ENCODE peak calls at places on chromosomes 16 and 17, in five cellular contexts. N is transverse colon; A is CD8-positive, alpha-beta T cell; H is tibial artery; W is pancreas. Q is an unnamed sample.

GRCh38 chr17:63395075-63395815 is 50.9 kb downstream of the CYB561 start:
- DNase-seq in A (no peak), H (no peak), N (no peak), W (no peak), Q (no peak)

GRCh38 chr16:48542020-48542473 is 67.9 kb downstream of the N4BP1 start:
- DNase-seq in H (peak), W (no peak), N (peak), A (no peak), Q (no peak)

GRCh38 chr17:57941384-57942370 is 13.5 kb downstream of the CUEDC1 start:
- DNase-seq in H (no peak), A (no peak), N (no peak), W (no peak), Q (no peak)

GRCh38 chr17:14308965-14309879 is 8.3 kb downstream of the HS3ST3B1 start:
- DNase-seq in W (peak), H (peak), A (peak), N (peak), Q (no peak)

GRCh38 chr17:29757788-29758187 is 135.1 kb upstream of the CORO6 start:
- DNase-seq in N (no peak), W (no peak), H (no peak), A (no peak), Q (peak)

GRCh38 chr17:44928950-44929720 is 13.8 kb upstream of the GFAP start:
- DNase-seq in N (no peak), A (no peak), H (no peak), W (no peak), Q (no peak)

GRCh38 chr17:29155235-29155965 is 24.8 kb downstream of the MYO18A start:
- DNase-seq in H (no peak), W (peak), N (peak), A (peak), Q (no peak)

GRCh38 chr16:71570143-71570542 is 6.7 kb downstream of the TAT start:
- DNase-seq in W (no peak), A (no peak), H (no peak), N (no peak), Q (no peak)

GRCh38 chr17:17041018-17041521 is 1.2 kb upstream of the MPRIP start:
- DNase-seq in A (no peak), N (no peak), W (peak), H (peak), Q (no peak)

GRCh38 chr17:77887464-77888241 is 70.8 kb upstream of the TNRC6C start:
- DNase-seq in W (peak), A (peak), N (peak), H (peak), Q (no peak)

GRCh38 chr17:60327122-60327869 is 64.6 kb downstream of the USP32 start:
- DNase-seq in W (no peak), N (no peak), A (no peak), H (no peak), Q (no peak)

GRCh38 chr17:59427996-59428395 is 96.5 kb downstream of the YPEL2 start:
- DNase-seq in H (no peak), A (no peak), W (no peak), N (no peak), Q (no peak)

GRCh38 chr16:62208934-62209333 is 172.7 kb upstream of the CDH8 start:
- DNase-seq in A (no peak), W (no peak), N (no peak), H (no peak), Q (peak)

GRCh38 chr17:50269477-50270429 is 4.5 kb upstream of the TMEM92 start:
- DNase-seq in H (peak), W (peak), N (peak), A (peak), Q (peak)

GRCh38 chr17:14737984-14738651 is 437.2 kb downstream of the HS3ST3B1 start:
- DNase-seq in N (peak), W (peak), H (peak), A (no peak), Q (no peak)

GRCh38 chr16:87047221-87048037 is 269.8 kb downstream of the C16orf95 start:
- DNase-seq in N (no peak), A (no peak), W (no peak), H (no peak), Q (no peak)

GRCh38 chr16:22942812-22943211 is 128.8 kb downstream of the HS3ST2 start:
- DNase-seq in A (no peak), W (no peak), H (no peak), N (no peak), Q (no peak)

GRCh38 chr16:88469615-88470395 is 16.7 kb downstream of the ZFPM1 start:
- DNase-seq in N (no peak), A (peak), H (no peak), W (no peak), Q (no peak)

GRCh38 chr17:80224683-80225082 is 4.5 kb downstream of the SLC26A11 start:
- DNase-seq in A (no peak), N (no peak), W (peak), H (no peak), Q (no peak)

GRCh38 chr16:28292731-28293588 is 635 bp downstream of the SBK1 start:
- DNase-seq in N (peak), H (no peak), W (peak), A (no peak), Q (no peak)

GRCh38 chr16:55836158-55836611 is 3.3 kb upstream of the CES1 start:
- DNase-seq in N (no peak), A (no peak), H (peak), W (no peak), Q (no peak)

GRCh38 chr17:65104973-65105372 is 32.2 kb upstream of the RGS9 start:
- DNase-seq in H (no peak), N (no peak), A (no peak), W (no peak), Q (no peak)

GRCh38 chr16:57754354-57755060 is 18.9 kb downstream of the KATNB1 start:
- DNase-seq in H (no peak), A (no peak), N (no peak), W (no peak), Q (no peak)

GRCh38 chr17:78947235-78948153 is 22.3 kb upstream of the TIMP2 start:
- DNase-seq in W (peak), N (no peak), H (no peak), A (no peak), Q (no peak)

GRCh38 chr17:3732171-3732570 is 8.5 kb downstream of the HASPIN start:
- DNase-seq in N (peak), H (no peak), W (no peak), A (no peak), Q (no peak)

GRCh38 chr16:17359778-17360177 is 111.0 kb downstream of the XYLT1 start:
- DNase-seq in H (no peak), N (no peak), A (peak), W (no peak), Q (no peak)

GRCh38 chr16:61246592-61246991 is 789.6 kb downstream of the CDH8 start:
- DNase-seq in N (no peak), A (no peak), H (no peak), W (no peak), Q (no peak)

GRCh38 chr16:73601911-73602310 is 554.0 kb upstream of the ZFHX3 start:
- DNase-seq in H (no peak), A (no peak), N (no peak), W (no peak), Q (no peak)

GRCh38 chr16:29903579-29903978 is 3.3 kb downstream of the ASPHD1 start:
- DNase-seq in W (no peak), H (no peak), N (no peak), A (no peak), Q (peak)

GRCh38 chr16:17832738-17833137 is 362.0 kb upstream of the XYLT1 start:
- DNase-seq in A (no peak), N (no peak), W (no peak), H (no peak), Q (no peak)

DNA sequence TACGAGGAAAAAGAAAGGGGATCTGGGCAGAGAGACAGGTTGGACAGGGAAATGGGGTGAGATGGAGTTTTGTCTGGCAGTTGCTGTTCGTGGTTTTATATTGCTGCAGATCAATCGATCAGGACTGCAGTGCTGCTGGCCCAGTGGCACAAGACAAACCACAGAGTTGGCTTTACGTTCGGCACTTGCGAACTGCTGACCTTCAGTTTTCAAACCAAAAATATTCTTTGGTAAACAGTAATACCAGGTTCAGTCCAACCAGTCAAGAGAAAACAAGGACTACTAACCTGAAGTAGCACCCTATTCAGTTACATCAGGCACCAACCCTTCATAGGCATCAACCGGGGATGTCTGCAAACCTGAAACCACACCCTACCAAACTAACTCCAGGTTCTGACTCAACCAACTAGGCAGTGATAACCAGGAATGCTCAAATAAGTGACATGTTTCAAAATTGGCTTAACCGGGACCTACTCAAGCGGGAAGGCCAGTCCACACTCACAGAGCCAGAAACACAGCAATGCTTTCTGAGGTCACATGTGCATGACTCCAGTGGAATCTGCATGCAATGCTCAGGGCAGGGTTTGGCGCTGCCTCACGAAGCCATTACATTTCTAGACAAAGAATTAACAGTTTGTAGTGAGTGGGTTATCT is 91.1 kb downstream of the SMG6 start:
- DNase-seq in N (no peak), A (no peak), W (no peak), H (peak), Q (no peak)
- H3K4me3 ChIP-seq in N (no peak), A (no peak), W (no peak), H (no peak), Q (no peak)

DNA sequence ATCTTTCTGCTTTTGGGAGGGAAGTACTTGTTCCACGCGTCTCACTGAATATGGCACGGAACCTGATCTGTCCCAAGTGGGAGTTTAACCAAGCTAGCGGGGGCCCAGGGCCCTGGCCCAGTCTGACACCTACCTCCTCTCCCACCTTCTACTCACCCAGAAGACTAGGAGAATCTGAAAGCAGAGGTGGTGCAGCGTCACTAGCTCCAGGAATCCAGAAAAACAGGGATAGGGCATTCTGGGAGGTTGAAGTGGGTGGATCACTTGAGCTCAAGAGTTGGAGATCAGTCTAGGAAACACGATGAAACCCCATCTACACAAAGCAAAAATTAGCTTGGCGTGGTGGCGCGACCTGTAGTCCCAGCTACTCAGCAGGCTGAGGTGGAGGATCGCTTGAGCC is 163.5 kb upstream of the ZNF267 start:
- DNase-seq in A (no peak), N (no peak), H (no peak), W (no peak), Q (no peak)
- H3K4me3 ChIP-seq in A (no peak), N (no peak), H (no peak), W (no peak), Q (no peak)

GRCh38 chr16:85903576-85903975 is 4.6 kb downstream of the IRF8 start:
- DNase-seq in A (no peak), W (no peak), N (no peak), H (no peak), Q (peak)
- H3K4me3 ChIP-seq in A (peak), W (no peak), N (no peak), H (no peak), Q (peak)

GRCh38 chr16:6667393-6667792 is 665.3 kb upstream of the RBFOX1 start:
- DNase-seq in N (no peak), W (no peak), H (no peak), A (no peak), Q (no peak)

GRCh38 chr16:6665126-6665525 is 667.5 kb upstream of the RBFOX1 start:
- DNase-seq in W (no peak), N (no peak), A (no peak), H (no peak), Q (no peak)

GRCh38 chr16:6663668-6664067 is 669.0 kb upstream of the RBFOX1 start:
- DNase-seq in N (no peak), W (no peak), A (no peak), H (no peak), Q (no peak)
- H3K4me3 ChIP-seq in N (no peak), W (no peak), A (no peak), H (no peak), Q (no peak)

GRCh38 chr17:5584383-5584951 is at the start of gene NLRP1:
- DNase-seq in H (peak), W (peak), A (peak), N (peak), Q (peak)
- H3K4me3 ChIP-seq in H (peak), W (no peak), A (peak), N (peak), Q (peak)

DNA sequence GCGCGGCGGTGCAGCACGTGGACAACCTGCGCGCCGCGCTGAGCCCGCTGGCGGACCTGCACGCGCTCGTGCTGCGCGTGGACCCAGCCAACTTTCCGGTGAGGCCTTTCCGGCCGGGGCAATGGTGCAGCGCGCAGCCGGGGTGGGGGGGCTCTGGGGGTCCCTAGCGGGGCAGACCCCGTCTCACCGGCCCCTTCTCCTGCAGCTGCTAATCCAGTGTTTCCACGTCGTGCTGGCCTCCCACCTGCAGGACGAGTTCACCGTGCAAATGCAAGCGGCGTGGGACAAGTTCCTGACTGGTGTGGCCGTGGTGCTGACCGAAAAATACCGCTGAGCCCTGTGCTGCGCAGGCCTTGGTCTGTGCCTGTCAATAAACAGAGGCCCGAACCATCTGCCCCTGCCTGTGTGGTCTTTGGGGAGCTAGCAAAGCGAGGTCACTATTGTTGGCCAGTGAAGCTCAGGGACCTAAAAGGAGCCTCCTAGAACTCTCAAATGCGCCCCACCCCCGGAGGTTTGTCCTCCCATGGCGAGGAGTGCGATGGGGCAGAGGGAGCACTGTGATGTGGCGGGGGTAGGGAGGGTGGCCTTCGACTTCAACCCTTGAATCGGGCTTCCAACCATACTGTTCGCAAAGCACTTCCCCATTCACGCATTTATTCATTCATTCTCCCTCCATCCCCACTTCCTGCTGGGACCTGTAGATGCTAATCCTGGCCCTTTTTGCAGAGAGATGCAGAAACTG is 768 bp downstream of the HBM start:
- DNase-seq in N (no peak), W (no peak), H (no peak), A (no peak), Q (no peak)
- H3K4me3 ChIP-seq in N (no peak), W (no peak), H (no peak), A (no peak), Q (no peak)

GRCh38 chr17:76528156-76528527 is 9.4 kb downstream of the CYGB start:
- DNase-seq in N (no peak), A (peak), W (no peak), H (no peak), Q (no peak)

GRCh38 chr17:76529224-76529642 is 8.3 kb downstream of the CYGB start:
- DNase-seq in H (peak), N (peak), W (no peak), A (no peak), Q (no peak)

GRCh38 chr17:76527430-76528111 is 9.9 kb downstream of the CYGB start:
- DNase-seq in H (no peak), N (peak), W (no peak), A (peak), Q (no peak)

GRCh38 chr17:76529643-76530488 is 7.6 kb downstream of the CYGB start:
- DNase-seq in W (no peak), N (peak), H (peak), A (no peak), Q (no peak)

DNA sequence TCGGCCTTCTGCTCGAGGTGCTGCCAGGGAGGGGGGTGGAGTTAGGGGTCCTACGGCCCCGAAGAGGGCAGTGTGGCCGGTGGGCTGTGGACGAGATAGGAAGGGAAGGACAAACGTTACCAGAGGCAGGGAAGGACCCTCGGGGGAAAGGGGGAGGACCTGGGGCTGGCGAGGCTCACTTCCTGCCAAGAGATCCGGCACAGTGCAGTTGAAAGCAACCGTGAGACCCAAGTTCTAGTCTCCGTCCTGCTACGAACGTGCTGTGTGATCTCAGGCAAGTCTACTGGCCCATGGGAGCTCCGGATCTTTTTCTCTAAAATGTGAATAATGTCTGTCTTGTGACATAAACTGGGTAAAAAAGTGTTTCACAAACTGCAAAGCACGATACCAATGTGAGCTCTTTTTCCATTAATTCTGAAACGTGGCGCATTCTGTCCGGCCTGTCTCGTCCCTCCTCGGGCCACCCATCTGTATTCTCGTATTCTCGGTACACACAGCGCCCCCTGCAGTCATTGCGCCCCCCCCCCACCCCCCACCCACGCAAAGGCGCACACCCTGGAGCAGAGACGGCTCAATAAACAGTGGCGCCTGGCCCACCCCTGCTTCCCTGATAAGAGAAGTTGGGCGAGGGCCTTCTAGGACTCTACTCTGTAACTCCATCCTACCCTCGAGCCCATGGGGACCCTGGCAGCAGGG is 8.8 kb downstream of the CYGB start:
- DNase-seq in H (peak), N (no peak), A (no peak), W (no peak), Q (no peak)
- H3K4me3 ChIP-seq in H (no peak), N (peak), A (peak), W (no peak), Q (no peak)